ENCODE peak calls at places on chromosome 12, in four cellular contexts. J, D, N and Z are unnamed samples.

GRCh38 chr12:6326316-6326959 is 15.4 kb downstream of the TNFRSF1A start:
- DNase-seq in J (no peak), D (no peak), N (no peak), Z (peak)

GRCh38 chr12:77983859-77984258 is 153.2 kb downstream of the NAV3 start:
- DNase-seq in J (no peak), D (no peak), N (no peak), Z (no peak)

GRCh38 chr12:88242161-88242925 is 100.2 kb downstream of the TMTC3 start:
- DNase-seq in J (no peak), D (peak), N (no peak), Z (peak)

GRCh38 chr12:127594351-127594970 is 672.5 kb upstream of the TMEM132C start:
- DNase-seq in J (no peak), D (no peak), N (no peak), Z (peak)

GRCh38 chr12:29762637-29763300 is 21.0 kb downstream of the TMTC1 start:
- DNase-seq in J (no peak), D (no peak), N (no peak), Z (no peak)

GRCh38 chr12:124510301-124510970 is 57.0 kb downstream of the NCOR2 start:
- DNase-seq in J (no peak), D (no peak), N (no peak), Z (peak)

GRCh38 chr12:113465808-113466769 is 5.6 kb downstream of the LHX5 start:
- DNase-seq in J (no peak), D (no peak), N (no peak), Z (no peak)

GRCh38 chr12:51806896-51807295 is 41.6 kb downstream of the FIGNL2 start:
- DNase-seq in J (no peak), D (no peak), N (no peak), Z (no peak)

GRCh38 chr12:105920161-105920684 is 218.5 kb downstream of the NUAK1 start:
- DNase-seq in J (no peak), D (no peak), N (no peak), Z (peak)

GRCh38 chr12:13547283-13547682 is 350.8 kb downstream of the EMP1 start:
- DNase-seq in J (no peak), D (no peak), N (no peak), Z (no peak)

GRCh38 chr12:108833757-108834472 is 23.5 kb downstream of the SSH1 start:
- DNase-seq in J (no peak), D (peak), N (no peak), Z (no peak)